ENCODE peak calls at places on chromosomes 11 and 22, in seven cellular contexts. L, B, O, E, N, M and Q are unnamed samples.

GRCh38 chr11:73158356-73159051 is 16.4 kb upstream of the FCHSD2 start:
- DNase-seq in M (peak), N (no peak), O (no peak), E (peak), L (no peak), B (no peak), Q (no peak)

GRCh38 chr11:126231725-126232459 is 20.3 kb downstream of the FAM118B start:
- DNase-seq in O (no peak), N (no peak), M (peak), L (no peak), E (peak), B (no peak), Q (no peak)

GRCh38 chr11:10803676-10804075 is 5.0 kb downstream of the EIF4G2 start:
- DNase-seq in E (no peak), N (no peak), M (no peak), B (no peak), O (no peak), L (no peak), Q (no peak)

GRCh38 chr22:37176464-37177061 is 11.5 kb downstream of the C1QTNF6 start:
- DNase-seq in E (peak), N (no peak), O (peak), M (peak), L (no peak), B (no peak), Q (no peak)

GRCh38 chr22:23090079-23090835 is 19.9 kb downstream of the GNAZ start:
- DNase-seq in N (no peak), M (no peak), B (no peak), O (no peak), E (no peak), L (no peak), Q (no peak)

GRCh38 chr11:8168485-8169257 is at the start of gene RIC3:
- DNase-seq in E (no peak), M (no peak), L (no peak), B (peak), N (no peak), O (peak), Q (peak)

GRCh38 chr11:87063982-87064381 is 26.2 kb downstream of the TMEM135 start:
- DNase-seq in B (no peak), E (peak), M (peak), O (no peak), N (no peak), L (no peak), Q (no peak)

GRCh38 chr11:117281159-117281558 is 10.0 kb upstream of the BACE1-AS start:
- DNase-seq in N (peak), M (peak), O (no peak), E (peak), L (no peak), B (no peak), Q (no peak)

GRCh38 chr11:35111171-35112055 is 27.6 kb upstream of the CD44 start:
- DNase-seq in E (peak), B (no peak), O (no peak), L (no peak), M (peak), N (peak), Q (no peak)

GRCh38 chr11:44010789-44011251 is 37.0 kb upstream of the ACCSL start:
- DNase-seq in L (no peak), O (no peak), M (peak), B (no peak), N (no peak), E (peak), Q (no peak)
- TF ChIP-seq CTCF in L (no peak), O (no peak), M (no peak), B (no peak), N (no peak), E (no peak), Q (no peak)

GRCh38 chr11:103257360-103257759 is 148.1 kb downstream of the DYNC2H1 start:
- DNase-seq in B (no peak), E (peak), O (no peak), M (peak), N (no peak), L (peak), Q (no peak)
- TF ChIP-seq CTCF in B (no peak), E (no peak), O (no peak), M (peak), N (peak), L (peak), Q (peak)

GRCh38 chr22:50717709-50718351 is 20.2 kb upstream of the ACR start:
- DNase-seq in B (no peak), O (no peak), E (no peak), L (no peak), M (no peak), N (no peak), Q (no peak)
- TF ChIP-seq CTCF in B (no peak), O (no peak), E (no peak), L (no peak), M (no peak), N (no peak), Q (no peak)

GRCh38 chr22:20550057-20550817 is 42.8 kb downstream of the MED15 start:
- DNase-seq in L (no peak), N (no peak), B (no peak), E (no peak), M (no peak), O (no peak), Q (no peak)

GRCh38 chr22:20548806-20549205 is 41.4 kb downstream of the MED15 start:
- DNase-seq in B (no peak), M (no peak), N (no peak), L (no peak), E (no peak), O (no peak), Q (no peak)

GRCh38 chr22:20547029-20547428 is 39.6 kb downstream of the MED15 start:
- DNase-seq in O (no peak), M (no peak), B (no peak), L (no peak), N (no peak), E (no peak), Q (no peak)

GRCh38 chr22:20550851-20551744 is 43.7 kb downstream of the MED15 start:
- DNase-seq in M (peak), N (no peak), L (no peak), O (no peak), B (peak), E (peak), Q (no peak)

DNA sequence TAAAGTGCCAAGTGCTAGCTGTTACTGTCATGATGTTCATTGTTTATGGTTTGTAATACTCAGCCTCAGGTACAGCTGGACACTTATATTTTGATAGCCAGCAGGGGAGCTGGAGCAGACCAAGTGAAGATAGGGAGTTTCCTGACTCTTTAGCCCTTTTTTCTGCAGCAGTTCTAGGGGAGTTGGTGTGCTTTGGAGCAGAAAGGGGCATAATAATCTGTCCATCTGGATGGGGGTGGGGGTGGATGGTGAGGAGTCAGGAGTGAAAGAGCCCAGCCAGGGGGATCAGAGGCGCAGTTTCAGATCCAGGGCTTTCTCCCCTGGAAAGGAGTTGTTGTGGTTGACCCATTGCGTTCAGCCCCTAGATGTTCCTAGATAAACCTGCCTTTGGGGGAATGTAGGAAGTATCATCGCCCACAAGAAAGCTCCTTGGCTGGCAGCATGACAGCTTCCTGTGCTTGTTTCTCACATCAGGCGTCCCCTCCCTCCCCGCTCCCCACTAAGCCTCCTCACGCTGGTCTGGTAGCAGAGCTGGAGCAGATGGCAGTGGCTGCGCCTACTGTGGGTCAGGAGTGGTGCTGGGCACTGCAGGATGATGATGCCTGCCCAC is 41.9 kb downstream of the MED15 start:
- DNase-seq in E (peak), N (no peak), M (peak), L (no peak), B (no peak), O (peak), Q (no peak)
- TF ChIP-seq CTCF in E (no peak), N (no peak), M (no peak), L (no peak), B (no peak), O (no peak), Q (no peak)

DNA sequence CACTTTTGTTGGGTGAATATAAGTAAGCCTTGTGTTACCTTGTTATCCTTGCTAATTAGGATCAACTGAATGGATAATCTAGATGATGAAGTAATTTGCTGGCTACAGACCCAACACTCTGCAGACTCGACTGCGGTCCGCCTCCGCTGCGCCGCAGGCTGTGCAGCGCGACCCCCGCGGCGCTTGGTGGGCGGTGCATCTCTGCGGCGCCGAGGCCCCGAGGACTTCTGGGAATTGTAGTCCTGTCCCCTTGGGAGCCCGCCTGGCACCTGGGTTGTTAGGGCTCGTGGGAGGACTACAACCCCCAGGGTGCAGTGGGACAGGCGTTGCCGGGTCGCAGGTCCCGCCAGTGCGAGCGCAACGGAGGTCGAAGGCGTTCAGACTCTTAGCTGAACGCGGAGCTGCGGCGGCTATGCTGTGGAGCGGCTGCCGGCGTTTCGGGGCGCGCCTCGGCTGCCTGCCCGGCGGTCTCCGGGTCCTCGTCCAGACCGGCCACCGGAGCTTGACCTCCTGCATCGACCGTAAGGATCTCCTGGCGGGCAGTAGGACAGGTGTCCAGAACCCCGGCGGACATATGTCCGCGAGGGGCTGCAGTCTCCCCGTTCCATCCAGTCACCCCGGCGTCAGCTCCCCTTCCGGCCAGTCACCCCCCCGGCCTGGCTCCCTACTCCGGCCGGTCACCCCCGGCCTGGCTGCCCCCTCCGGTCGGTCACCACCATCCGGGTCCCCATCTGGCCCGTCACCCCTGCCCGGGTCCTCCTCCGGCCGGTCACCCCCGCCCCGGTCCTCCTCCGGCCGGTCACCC is at the start of the genes ACAD8 and THYN1:
- DNase-seq in M (peak), L (peak), O (peak), E (peak), B (peak), N (peak), Q (peak)
- TF ChIP-seq CTCF in M (no peak), L (no peak), O (peak), E (peak), B (peak), N (peak), Q (peak)

GRCh38 chr11:92569717-92570116 is 345.1 kb downstream of the FAT3 start:
- DNase-seq in N (no peak), M (no peak), O (no peak), L (no peak), B (no peak), E (no peak), Q (no peak)
- TF ChIP-seq CTCF in N (no peak), M (no peak), O (no peak), L (no peak), B (no peak), E (no peak), Q (no peak)

GRCh38 chr11:113345978-113346377 is 31.6 kb downstream of the TTC12 start:
- DNase-seq in M (peak), N (no peak), L (no peak), O (no peak), E (peak), B (no peak), Q (no peak)

GRCh38 chr11:113338730-113339129 is 24.3 kb downstream of the TTC12 start:
- DNase-seq in B (no peak), E (no peak), N (no peak), O (no peak), L (no peak), M (no peak), Q (no peak)

GRCh38 chr11:113339909-113340569 is 25.7 kb downstream of the TTC12 start:
- DNase-seq in O (no peak), E (no peak), M (no peak), B (no peak), N (no peak), L (no peak), Q (no peak)

GRCh38 chr11:113341388-113342165 is 27.2 kb downstream of the TTC12 start:
- DNase-seq in L (no peak), B (no peak), N (no peak), E (no peak), O (no peak), M (no peak), Q (no peak)
- TF ChIP-seq CTCF in L (no peak), B (no peak), N (no peak), E (no peak), O (no peak), M (no peak), Q (no peak)